ENCODE peak calls at places on chromosomes 2 and 18, in six cellular contexts. S is GM23248; W is CD8-positive, alpha-beta T cell; D is fibroblast of lung; Z is HCT116; Q is CD8-positive, alpha-beta memory T cell. A is an unnamed sample.

GRCh38 chr2:165357758-165358157 is 111.7 kb upstream of the CSRNP3 start:
- DNase-seq in S (peak), Z (no peak), D (peak), W (no peak), Q (no peak), A (peak)

GRCh38 chr2:240585101-240585500 is 1.4 kb upstream of the CAPN10 start:
- DNase-seq in S (peak), Q (no peak), W (no peak), D (no peak), Z (no peak), A (no peak)

GRCh38 chr18:68519341-68519740 is 195.6 kb downstream of the TMX3 start:
- DNase-seq in D (peak), Z (no peak), W (no peak), Q (no peak), S (no peak), A (no peak)

GRCh38 chr18:61844726-61845125 is 48.1 kb downstream of the RNF152 start:
- DNase-seq in W (no peak), Z (no peak), D (no peak), Q (no peak), S (no peak), A (no peak)

GRCh38 chr2:885230-886071 is 65.2 kb upstream of the SNTG2 start:
- DNase-seq in Z (no peak), Q (no peak), D (no peak), W (no peak), S (no peak), A (no peak)

GRCh38 chr18:51077217-51077616 is 47.2 kb downstream of the SMAD4 start:
- DNase-seq in Q (no peak), D (peak), W (no peak), Z (no peak), S (peak), A (peak)

GRCh38 chr2:215970425-215970824 is 42.9 kb downstream of the MREG start:
- DNase-seq in D (peak), W (no peak), Q (no peak), S (peak), Z (no peak), A (peak)

GRCh38 chr18:400466-400865 is 100.0 kb downstream of the COLEC12 start:
- DNase-seq in Q (no peak), W (no peak), D (peak), Z (no peak), S (peak), A (peak)

GRCh38 chr18:12038661-12039417 is 54.8 kb upstream of the ANKRD62 start:
- DNase-seq in W (peak), Q (peak), D (peak), Z (peak), S (peak), A (peak)

GRCh38 chr2:104874230-104874629 is 20.3 kb downstream of the POU3F3 start:
- DNase-seq in W (no peak), Q (no peak), S (no peak), D (no peak), Z (no peak), A (no peak)

GRCh38 chr2:59176737-59177136 is 935.6 kb upstream of the FANCL start:
- DNase-seq in D (no peak), Z (no peak), S (no peak), W (no peak), Q (no peak), A (no peak)

GRCh38 chr2:31986906-31987305 is 23.9 kb downstream of the MEMO1 start:
- DNase-seq in Z (no peak), Q (no peak), S (no peak), D (no peak), W (no peak), A (no peak)

GRCh38 chr2:11777886-11778415 is 31.5 kb downstream of the LPIN1 start:
- DNase-seq in Q (no peak), W (no peak), S (no peak), Z (no peak), D (no peak), A (no peak)

GRCh38 chr2:11775384-11775783 is 29.0 kb downstream of the LPIN1 start:
- DNase-seq in S (peak), D (peak), Z (no peak), Q (no peak), W (no peak), A (peak)

GRCh38 chr2:11781624-11782023 is 35.2 kb downstream of the LPIN1 start:
- DNase-seq in S (no peak), D (no peak), Q (no peak), Z (no peak), W (no peak), A (no peak)

GRCh38 chr2:11777066-11777782 is 30.8 kb downstream of the LPIN1 start:
- DNase-seq in Z (no peak), Q (no peak), W (no peak), S (no peak), D (no peak), A (no peak)

GRCh38 chr2:11778923-11779757 is 32.7 kb downstream of the LPIN1 start:
- DNase-seq in W (peak), Z (peak), S (peak), Q (peak), D (peak), A (peak)
- H3K4me3 ChIP-seq in W (no peak), Z (peak), S (peak), Q (peak), D (no peak), A (no peak)

GRCh38 chr18:35528749-35529274 is 31.1 kb upstream of the INO80C start:
- DNase-seq in Q (no peak), D (no peak), S (no peak), Z (no peak), W (no peak), A (no peak)

GRCh38 chr18:35522130-35522959 is 24.6 kb upstream of the INO80C start:
- DNase-seq in Q (no peak), S (no peak), Z (no peak), D (no peak), W (no peak), A (no peak)

GRCh38 chr18:35526476-35527120 is 28.8 kb upstream of the INO80C start:
- DNase-seq in Z (no peak), S (peak), W (no peak), D (no peak), Q (no peak), A (peak)

GRCh38 chr18:35524236-35524635 is 26.5 kb upstream of the INO80C start:
- DNase-seq in D (no peak), Q (no peak), W (no peak), Z (no peak), S (no peak), A (peak)

DNA sequence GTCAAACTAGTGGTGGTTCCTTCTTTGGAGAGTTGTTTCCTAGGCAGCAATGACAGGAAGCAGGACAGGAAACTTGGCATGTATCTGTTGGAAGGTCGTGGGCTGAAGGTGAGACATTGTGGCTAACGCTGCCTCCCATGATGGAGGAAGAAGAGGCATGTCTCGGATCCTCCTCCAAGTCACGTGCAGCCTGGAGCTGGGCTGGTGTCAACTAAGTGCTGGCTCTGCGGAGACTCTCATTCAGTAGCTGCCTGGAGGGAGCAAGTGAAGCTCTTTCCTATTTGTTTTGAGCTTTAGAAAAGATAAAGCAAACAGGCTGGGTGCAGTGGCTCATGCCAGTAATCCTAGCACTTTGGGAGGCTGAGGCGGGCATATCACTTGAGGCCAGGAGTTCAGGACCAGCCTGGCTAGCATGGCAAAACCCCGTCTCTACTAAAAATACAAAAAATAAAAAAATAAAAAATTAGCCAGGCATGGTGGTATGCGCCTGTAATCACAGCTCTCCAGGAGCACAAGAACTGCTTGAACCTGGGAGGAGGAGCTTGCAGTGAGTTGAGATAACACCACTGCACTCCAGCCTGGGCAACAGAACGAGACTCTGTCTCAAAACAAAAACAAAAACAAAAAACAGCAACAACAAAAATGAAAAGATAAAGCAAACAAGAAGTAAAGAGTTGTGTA is 28.2 kb upstream of the INO80C start:
- DNase-seq in W (no peak), D (no peak), Q (no peak), Z (no peak), S (peak), A (no peak)
- H3K4me3 ChIP-seq in W (no peak), D (no peak), Q (no peak), Z (no peak), S (peak), A (no peak)

GRCh38 chr2:70083344-70084156 is 3.7 kb upstream of the PCBP1 start:
- DNase-seq in W (no peak), D (peak), Z (peak), S (peak), Q (no peak), A (peak)
- H3K4me3 ChIP-seq in W (peak), D (no peak), Z (peak), S (no peak), Q (peak), A (no peak)

GRCh38 chr18:80159713-80160636 is 50.9 kb downstream of the ADNP2 start:
- DNase-seq in D (no peak), Q (no peak), Z (no peak), S (peak), W (no peak), A (no peak)
- H3K4me3 ChIP-seq in D (no peak), Q (no peak), Z (no peak), S (no peak), W (no peak), A (no peak)

GRCh38 chr2:54578668-54579045 is 122.5 kb downstream of the SPTBN1 start:
- DNase-seq in W (no peak), S (no peak), Q (no peak), Z (no peak), D (no peak), A (no peak)

GRCh38 chr2:54577944-54578667 is 122.0 kb downstream of the SPTBN1 start:
- DNase-seq in Q (no peak), W (no peak), Z (no peak), S (no peak), D (no peak), A (peak)

GRCh38 chr2:54579061-54579681 is 123.0 kb downstream of the SPTBN1 start:
- DNase-seq in Z (no peak), W (no peak), D (no peak), Q (no peak), S (no peak), A (no peak)

GRCh38 chr2:54581326-54582039 is 125.4 kb downstream of the SPTBN1 start:
- DNase-seq in Z (no peak), W (no peak), D (no peak), Q (no peak), S (no peak), A (no peak)

GRCh38 chr2:54579682-54580349 is 123.7 kb downstream of the SPTBN1 start:
- DNase-seq in D (no peak), Z (no peak), W (no peak), S (no peak), Q (no peak), A (no peak)
- H3K4me3 ChIP-seq in D (no peak), Z (no peak), W (peak), S (no peak), Q (peak), A (no peak)

DNA sequence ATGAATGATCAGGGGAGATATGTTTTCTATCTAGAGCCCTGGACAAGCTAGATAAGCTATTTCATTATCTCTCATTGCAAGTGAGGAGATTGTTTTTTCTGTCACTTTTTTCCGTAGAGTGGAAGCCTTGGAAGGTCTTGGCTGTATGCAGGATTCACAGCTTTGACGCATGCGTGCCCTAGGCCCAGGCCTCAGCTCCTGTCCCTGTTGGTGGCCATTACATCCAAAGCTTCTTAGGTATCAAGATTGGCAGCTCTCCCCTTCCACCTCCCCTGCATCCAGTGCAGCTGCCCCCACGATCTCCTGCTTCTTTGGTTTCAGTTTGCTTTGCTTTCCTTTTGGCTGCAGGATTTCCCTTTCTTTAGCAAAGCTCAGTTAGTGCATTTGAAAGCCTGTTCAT is 91.0 kb downstream of the LIPG start:
- DNase-seq in D (no peak), W (no peak), Z (no peak), Q (no peak), S (no peak), A (no peak)
- H3K4me3 ChIP-seq in D (no peak), W (no peak), Z (no peak), Q (no peak), S (no peak), A (no peak)

DNA sequence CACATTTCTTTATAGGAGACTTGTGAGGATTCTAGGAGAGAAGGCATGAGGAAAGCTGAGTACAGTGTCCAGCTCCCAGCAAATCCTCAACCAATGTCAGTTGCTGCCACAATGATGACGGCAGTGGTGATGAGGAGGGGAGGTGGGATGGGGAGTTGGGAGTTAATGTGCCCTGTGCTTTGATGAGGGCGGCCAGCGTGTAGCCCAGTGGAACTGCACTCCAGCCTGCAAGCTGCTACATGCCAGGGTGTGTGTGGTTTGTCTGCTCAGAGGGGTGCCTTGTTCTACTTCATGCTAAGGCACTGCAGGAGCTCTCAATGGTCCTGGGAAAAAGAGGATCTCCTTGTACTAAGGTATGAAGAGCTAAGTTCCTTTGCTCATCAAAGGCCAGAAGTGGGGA is 96.1 kb downstream of the MSH2 start:
- DNase-seq in D (no peak), S (no peak), Z (no peak), W (no peak), Q (no peak), A (no peak)
- H3K4me3 ChIP-seq in D (no peak), S (no peak), Z (no peak), W (no peak), Q (no peak), A (no peak)

A was measured in foreskin fibroblast.